ENCODE peak calls at places on chromosomes 11 and 22, in five cellular contexts. One of them, this sample, is unnamed.

GRCh38 chr11:94457118-94458029 is 36.3 kb downstream of the MRE11 start:
- DNase-seq in GM23338: no peak
- DNase-seq in HCT116: no peak
- DNase-seq in HL-60: no peak
- DNase-seq in A549: no peak
- DNase-seq in this sample: no peak

GRCh38 chr11:83819936-83820549 is 533.9 kb upstream of the CCDC90B start:
- DNase-seq in HL-60: no peak
- DNase-seq in A549: peak; percentile 57
- DNase-seq in HCT116: peak; percentile 35
- DNase-seq in GM23338: peak; percentile 58
- DNase-seq in this sample: peak; percentile 24

GRCh38 chr11:11587122-11587521 is 34.7 kb downstream of the GALNT18 start:
- DNase-seq in A549: no peak
- DNase-seq in HL-60: no peak
- DNase-seq in HCT116: no peak
- DNase-seq in GM23338: no peak
- DNase-seq in this sample: no peak

GRCh38 chr11:28461846-28462245 is 353.7 kb downstream of the METTL15 start:
- DNase-seq in HL-60: no peak
- DNase-seq in HCT116: no peak
- DNase-seq in A549: peak; percentile 10
- DNase-seq in GM23338: no peak
- DNase-seq in this sample: no peak

GRCh38 chr11:116166788-116167465 is 605.9 kb downstream of the BUD13 start:
- DNase-seq in HL-60: no peak
- DNase-seq in HCT116: no peak
- DNase-seq in GM23338: no peak
- DNase-seq in A549: no peak
- DNase-seq in this sample: no peak

GRCh38 chr11:57597461-57597892 is at the start of gene SERPING1:
- DNase-seq in A549: no peak
- DNase-seq in HL-60: no peak
- DNase-seq in HCT116: no peak
- DNase-seq in GM23338: peak; percentile 66
- DNase-seq in this sample: no peak

GRCh38 chr11:61888043-61888442 is 3.3 kb downstream of the FADS3 start:
- DNase-seq in GM23338: no peak
- DNase-seq in HCT116: no peak
- DNase-seq in A549: peak; percentile 70
- DNase-seq in HL-60: no peak
- DNase-seq in this sample: no peak

GRCh38 chr11:66951927-66952337 is 6.3 kb downstream of the PC start:
- DNase-seq in HL-60: no peak
- DNase-seq in A549: no peak
- DNase-seq in HCT116: no peak
- DNase-seq in GM23338: no peak
- DNase-seq in this sample: no peak

GRCh38 chr11:28086569-28086968 is 21.4 kb downstream of the KIF18A start:
- DNase-seq in A549: no peak
- DNase-seq in GM23338: no peak
- DNase-seq in HCT116: no peak
- DNase-seq in HL-60: no peak
- DNase-seq in this sample: no peak

GRCh38 chr11:119810478-119811232 is 81.7 kb upstream of the NECTIN1 start:
- DNase-seq in A549: no peak
- DNase-seq in HL-60: no peak
- DNase-seq in GM23338: no peak
- DNase-seq in HCT116: no peak
- DNase-seq in this sample: no peak

GRCh38 chr11:92211576-92212167 is 12.9 kb upstream of the FAT3 start:
- DNase-seq in HCT116: no peak
- DNase-seq in GM23338: peak; percentile 63
- DNase-seq in HL-60: no peak
- DNase-seq in A549: peak; percentile 59
- DNase-seq in this sample: no peak

GRCh38 chr22:25153961-25154685 is 45.5 kb upstream of the CRYBB3 start:
- DNase-seq in A549: no peak
- DNase-seq in HCT116: no peak
- DNase-seq in HL-60: no peak
- DNase-seq in GM23338: peak; percentile 54
- DNase-seq in this sample: no peak

GRCh38 chr11:36631704-36632287 is 33.8 kb upstream of the RAG2 start:
- DNase-seq in A549: no peak
- DNase-seq in HL-60: no peak
- DNase-seq in HCT116: no peak
- DNase-seq in GM23338: no peak
- DNase-seq in this sample: no peak

GRCh38 chr11:14386895-14387480 is 28.0 kb upstream of the RRAS2 start:
- DNase-seq in GM23338: peak; percentile 90
- DNase-seq in HL-60: no peak
- DNase-seq in HCT116: no peak
- DNase-seq in A549: peak; percentile 14
- DNase-seq in this sample: no peak

GRCh38 chr11:119307219-119307618 is 9.7 kb downstream of the MCAM start:
- DNase-seq in A549: no peak
- DNase-seq in HL-60: no peak
- DNase-seq in GM23338: peak; percentile 48
- DNase-seq in HCT116: no peak
- DNase-seq in this sample: no peak

GRCh38 chr11:61507962-61508824 is at the start of gene LRRC10B:
- DNase-seq in HL-60: peak; percentile 57
- DNase-seq in GM23338: peak; percentile 95
- DNase-seq in HCT116: peak; percentile 52
- DNase-seq in A549: peak; percentile 36
- DNase-seq in this sample: no peak

GRCh38 chr22:23203452-23204124 is 23.3 kb downstream of the BCR start:
- DNase-seq in A549: no peak
- DNase-seq in GM23338: no peak
- DNase-seq in HCT116: no peak
- DNase-seq in HL-60: no peak
- DNase-seq in this sample: no peak

GRCh38 chr11:84795698-84796097 is 831.4 kb downstream of the DLG2 start:
- DNase-seq in GM23338: no peak
- DNase-seq in HL-60: no peak
- DNase-seq in HCT116: no peak
- DNase-seq in A549: no peak
- DNase-seq in this sample: no peak

GRCh38 chr11:78715639-78716311 is 141.1 kb upstream of the NARS2 start:
- DNase-seq in HCT116: peak; percentile 73
- DNase-seq in GM23338: peak; percentile 91
- DNase-seq in A549: peak; percentile 65
- DNase-seq in HL-60: peak; percentile 4
- DNase-seq in this sample: peak; percentile 78

GRCh38 chr11:57303990-57304579 is 20.7 kb downstream of the TNKS1BP1 start:
- DNase-seq in A549: no peak
- DNase-seq in GM23338: no peak
- DNase-seq in HCT116: no peak
- DNase-seq in HL-60: no peak
- DNase-seq in this sample: no peak

GRCh38 chr11:77515063-77515462 is 41.2 kb upstream of the PAK1 start:
- DNase-seq in GM23338: no peak
- DNase-seq in HL-60: no peak
- DNase-seq in A549: no peak
- DNase-seq in HCT116: no peak
- DNase-seq in this sample: no peak

GRCh38 chr22:48045369-48045768 is 1282.9 kb downstream of the TBC1D22A start:
- DNase-seq in GM23338: no peak
- DNase-seq in HL-60: no peak
- DNase-seq in HCT116: no peak
- DNase-seq in A549: no peak
- DNase-seq in this sample: no peak

GRCh38 chr11:46879056-46879585 is 33.0 kb upstream of the CKAP5 start:
- DNase-seq in A549: no peak
- DNase-seq in GM23338: no peak
- DNase-seq in HCT116: no peak
- DNase-seq in HL-60: no peak
- DNase-seq in this sample: no peak

GRCh38 chr11:10669258-10670033 is 24.1 kb downstream of the IRAG1 start:
- DNase-seq in A549: peak; percentile 29
- DNase-seq in GM23338: no peak
- DNase-seq in HL-60: no peak
- DNase-seq in HCT116: no peak
- DNase-seq in this sample: no peak

GRCh38 chr22:50227588-50228215 is 17.1 kb downstream of the TUBGCP6 start:
- DNase-seq in HL-60: no peak
- DNase-seq in GM23338: no peak
- DNase-seq in A549: no peak
- DNase-seq in HCT116: no peak
- DNase-seq in this sample: no peak

GRCh38 chr11:6817668-6818067 is 18.2 kb upstream of the OR6A2 start:
- DNase-seq in GM23338: peak; percentile 70
- DNase-seq in HCT116: no peak
- DNase-seq in A549: no peak
- DNase-seq in HL-60: no peak
- DNase-seq in this sample: no peak

DNA sequence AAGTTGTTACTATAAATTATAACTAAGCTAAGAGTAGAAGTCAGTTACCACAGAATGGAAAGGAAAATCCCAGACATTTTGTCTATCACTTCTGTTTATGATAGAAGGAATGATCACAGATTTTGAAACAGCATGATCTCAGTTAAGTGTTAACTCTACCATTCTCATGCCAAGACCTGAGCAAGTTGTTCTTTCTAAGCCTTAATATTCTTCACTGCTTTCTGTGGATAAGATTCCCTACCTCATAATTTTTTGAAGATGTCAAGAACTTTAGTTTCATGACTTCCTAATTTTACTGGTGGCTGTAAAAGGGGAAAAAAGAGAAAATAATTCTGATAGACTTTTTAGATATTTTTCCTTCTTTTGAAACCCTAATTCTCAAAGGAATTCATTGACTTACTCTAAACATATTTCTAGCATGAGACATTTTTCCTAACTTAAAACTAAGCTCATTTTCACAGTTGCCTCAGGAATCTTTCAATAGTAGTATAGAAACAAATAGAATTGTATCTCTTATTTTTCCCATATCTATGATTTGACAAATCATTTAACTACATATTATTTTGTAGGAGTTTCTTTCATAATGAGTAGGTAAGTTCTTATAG is 520.0 kb upstream of the LUZP2 start:
- DNase-seq in GM23338: no peak
- DNase-seq in HL-60: no peak
- DNase-seq in A549: no peak
- DNase-seq in HCT116: no peak
- DNase-seq in this sample: no peak
- H3K27ac ChIP-seq in GM23338: no peak overlapping the region
- H3K27ac ChIP-seq in HL-60: no peak overlapping the region
- H3K27ac ChIP-seq in A549: no peak overlapping the region
- H3K27ac ChIP-seq in HCT116: no peak overlapping the region
- H3K27ac ChIP-seq in this sample: no peak overlapping the region

DNA sequence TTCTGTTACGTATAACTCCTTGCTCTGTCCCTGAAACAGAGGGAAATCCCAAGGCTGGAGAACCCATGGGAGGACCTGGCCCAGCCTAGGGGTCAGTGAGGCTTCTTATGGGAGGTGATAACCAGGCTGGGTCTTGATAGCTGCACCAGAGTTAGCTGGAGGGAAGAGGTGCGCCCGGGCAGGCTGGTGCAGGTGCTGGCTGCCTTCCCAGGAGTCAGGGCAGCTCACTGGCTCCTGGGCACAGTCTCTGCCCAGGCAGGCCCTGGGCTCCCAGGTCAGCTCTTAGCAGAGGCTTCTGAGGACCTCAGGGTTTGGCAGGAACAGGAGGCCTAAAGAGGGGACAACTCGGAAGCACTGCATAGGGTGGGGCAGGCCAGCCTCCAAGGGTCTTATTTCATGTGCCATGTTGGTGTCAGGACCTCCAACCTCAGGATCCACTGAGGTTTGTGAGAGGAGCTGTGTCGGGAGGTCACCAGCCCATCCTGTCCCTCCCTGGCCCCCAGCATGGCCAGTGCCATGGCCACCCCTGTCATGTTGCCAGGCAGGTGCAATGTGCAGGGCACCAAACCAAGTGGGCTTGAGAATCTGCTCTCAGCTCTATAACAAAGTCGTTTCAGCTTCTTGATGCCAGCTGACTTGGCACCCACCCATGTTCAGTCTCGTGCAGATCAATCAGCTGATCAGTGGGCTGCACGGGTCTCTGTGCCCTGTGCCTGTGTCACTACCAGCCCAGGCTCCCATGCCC is 20.5 kb upstream of the CELSR1 start:
- DNase-seq in A549: no peak
- DNase-seq in HL-60: no peak
- DNase-seq in GM23338: no peak
- DNase-seq in HCT116: no peak
- DNase-seq in this sample: no peak
- TF ChIP-seq REST in A549: no peak
- TF ChIP-seq REST in HL-60: no peak
- TF ChIP-seq REST in GM23338: no peak
- TF ChIP-seq REST in HCT116: no peak
- TF ChIP-seq REST in this sample: no peak

GRCh38 chr11:1571760-1572199 is 291 bp downstream of the DUSP8 start:
- DNase-seq in GM23338: no peak
- DNase-seq in A549: no peak
- DNase-seq in HCT116: no peak
- DNase-seq in HL-60: peak; percentile 22
- DNase-seq in this sample: no peak
- H3K4me3 ChIP-seq in GM23338: peak overlapping the region; percentile 58
- H3K4me3 ChIP-seq in A549: peak overlapping the region; percentile 74
- H3K4me3 ChIP-seq in HCT116: peak overlapping the region; percentile 65
- H3K4me3 ChIP-seq in HL-60: peak overlapping the region; percentile 30
- H3K4me3 ChIP-seq in this sample: peak overlapping the region; percentile 56

GRCh38 chr11:86812981-86813380 is 12.6 kb downstream of the PRSS23 start:
- DNase-seq in HL-60: no peak
- DNase-seq in A549: no peak
- DNase-seq in HCT116: no peak
- DNase-seq in GM23338: no peak
- DNase-seq in this sample: no peak
- H3K27ac ChIP-seq in HL-60: no peak overlapping the region
- H3K27ac ChIP-seq in A549: peak overlapping the region; percentile 81
- H3K27ac ChIP-seq in HCT116: no peak overlapping the region
- H3K27ac ChIP-seq in GM23338: no peak overlapping the region
- H3K27ac ChIP-seq in this sample: peak overlapping the region; percentile 66

GRCh38 chr22:31192513-31192912 is 19.6 kb upstream of the LIMK2 start:
- DNase-seq in GM23338: no peak
- DNase-seq in HCT116: no peak
- DNase-seq in HL-60: no peak
- DNase-seq in A549: no peak
- DNase-seq in this sample: no peak
- TF ChIP-seq REST in GM23338: no peak
- TF ChIP-seq REST in HCT116: no peak
- TF ChIP-seq REST in HL-60: no peak
- TF ChIP-seq REST in A549: no peak
- TF ChIP-seq REST in this sample: no peak

GRCh38 chr22:42365942-42366660 is 66.1 kb downstream of the NFAM1 start:
- DNase-seq in A549: no peak
- DNase-seq in HCT116: no peak
- DNase-seq in GM23338: no peak
- DNase-seq in HL-60: no peak
- DNase-seq in this sample: no peak
- H3K4me3 ChIP-seq in A549: no peak overlapping the region
- H3K4me3 ChIP-seq in HCT116: no peak overlapping the region
- H3K4me3 ChIP-seq in GM23338: peak overlapping the region; percentile 42
- H3K4me3 ChIP-seq in HL-60: no peak overlapping the region
- H3K4me3 ChIP-seq in this sample: no peak overlapping the region